ENCODE peak calls at places on chromosomes 1 and 21, in five cellular contexts. X is activated B cell treated with CpG ODN at 0.5 μM for 24 hours, N is ELR, F is mesenteric fat pad, L is adrenal gland. T is an unnamed sample.

GRCh38 chr1:212457740-212458338 is 25.1 kb downstream of the NENF start:
- DNase-seq in X (no peak), N (peak), F (no peak), L (peak), T (peak)

GRCh38 chr1:23224721-23225648 is 7.7 kb upstream of the HTR1D start:
- DNase-seq in X (no peak), N (peak), F (no peak), L (peak), T (peak)

GRCh38 chr1:3963554-3963953 is 63.5 kb upstream of the C1orf174 start:
- DNase-seq in X (no peak), N (no peak), F (no peak), L (no peak), T (no peak)

GRCh38 chr1:158181577-158181922 is 855 bp downstream of the CD1D start:
- DNase-seq in X (no peak), N (no peak), F (no peak), L (no peak), T (no peak)

GRCh38 chr1:154970631-154971340 is at the start of gene SHC1:
- DNase-seq in X (no peak), N (peak), F (peak), L (peak), T (peak)

GRCh38 chr1:205091043-205091740 is 6.9 kb upstream of the TMEM81 start:
- DNase-seq in X (no peak), N (no peak), F (no peak), L (no peak), T (peak)

GRCh38 chr1:107748529-107748928 is 216.5 kb downstream of the VAV3 start:
- DNase-seq in X (no peak), N (peak), F (no peak), L (no peak), T (peak)

GRCh38 chr1:156656779-156657160 is 14.9 kb downstream of the BCAN start:
- DNase-seq in X (no peak), N (no peak), F (no peak), L (no peak), T (no peak)

GRCh38 chr1:208433086-208433485 is 188.9 kb upstream of the PLXNA2 start:
- DNase-seq in X (no peak), N (peak), F (no peak), L (no peak), T (peak)

GRCh38 chr1:25729045-25729444 is 70.9 kb upstream of the SELENON start:
- DNase-seq in X (no peak), N (no peak), F (no peak), L (no peak), T (no peak)

GRCh38 chr1:234586304-234586703 is 23.7 kb downstream of the IRF2BP2 start:
- DNase-seq in X (no peak), N (no peak), F (no peak), L (no peak), T (no peak)

GRCh38 chr1:219434285-219434950 is 178.5 kb downstream of the ZC3H11B start:
- DNase-seq in X (no peak), N (no peak), F (no peak), L (no peak), T (no peak)

GRCh38 chr1:95201905-95202304 is 32.1 kb upstream of the RWDD3 start:
- DNase-seq in X (no peak), N (no peak), F (no peak), L (no peak), T (no peak)

GRCh38 chr1:9198538-9199361 is 35.8 kb upstream of the H6PD start:
- DNase-seq in X (no peak), N (peak), F (no peak), L (no peak), T (no peak)

GRCh38 chr1:244953865-244954264 is 89.5 kb upstream of the HNRNPU start:
- DNase-seq in X (no peak), N (no peak), F (no peak), L (no peak), T (no peak)

GRCh38 chr1:186082235-186082937 is 292.7 kb downstream of the TPR start:
- DNase-seq in X (peak), N (peak), F (no peak), L (peak), T (peak)

GRCh38 chr21:44496900-44497550 is 41.7 kb downstream of the LRRC3 start:
- DNase-seq in X (no peak), N (no peak), F (no peak), L (no peak), T (no peak)

GRCh38 chr1:51313961-51314777 is 16.2 kb downstream of the TTC39A start:
- DNase-seq in X (no peak), N (peak), F (no peak), L (peak), T (peak)

GRCh38 chr1:14982029-14982428 is 171.5 kb upstream of the TMEM51 start:
- DNase-seq in X (no peak), N (no peak), F (no peak), L (no peak), T (no peak)

GRCh38 chr1:38120552-38121230 is 74.1 kb upstream of the POU3F1 start:
- DNase-seq in X (no peak), N (no peak), F (no peak), L (no peak), T (peak)

GRCh38 chr1:84998642-84999280 is 1.8 kb upstream of the MCOLN2 start:
- DNase-seq in X (no peak), N (peak), F (no peak), L (peak), T (peak)

GRCh38 chr1:175497501-175497900 is 245.9 kb downstream of the TNR start:
- DNase-seq in X (no peak), N (no peak), F (no peak), L (no peak), T (no peak)

GRCh38 chr1:194535369-194535768 is 1349.0 kb upstream of the B3GALT2 start:
- DNase-seq in X (no peak), N (no peak), F (no peak), L (no peak), T (peak)

GRCh38 chr1:44628962-44629756 is 45.1 kb downstream of the TMEM53 start:
- DNase-seq in X (no peak), N (peak), F (no peak), L (no peak), T (peak)

GRCh38 chr21:42376338-42376982 is 10.1 kb upstream of the TFF1 start:
- DNase-seq in X (no peak), N (peak), F (no peak), L (no peak), T (no peak)

GRCh38 chr21:42392731-42393442 is 3.0 kb downstream of the TMPRSS3 start:
- DNase-seq in X (no peak), N (no peak), F (no peak), L (no peak), T (peak)

GRCh38 chr1:190043655-190044054 is 434.0 kb downstream of the BRINP3 start:
- DNase-seq in X (no peak), N (no peak), F (no peak), L (no peak), T (no peak)

GRCh38 chr1:5770981-5771765 is 221.1 kb downstream of the NPHP4 start:
- DNase-seq in X (no peak), N (no peak), F (no peak), L (peak), T (no peak)

GRCh38 chr1:201089621-201090020 is 22.6 kb downstream of the CACNA1S start:
- DNase-seq in X (no peak), N (no peak), F (no peak), L (no peak), T (peak)

T was measured in epithelial cell of esophagus.